ENCODE peak calls at places on chromosomes 3 and 15, in six cellular contexts. D, A, F, T, U and O are unnamed samples.

GRCh38 chr3:44045476-44046275 is 196.0 kb upstream of the TOPAZ1 start:
- DNase-seq in D (no peak), A (peak), F (no peak), T (peak), U (no peak), O (no peak)

GRCh38 chr3:13896473-13897154 is 16.7 kb upstream of the WNT7A start:
- DNase-seq in D (peak), A (peak), F (no peak), T (peak), U (peak), O (peak)

GRCh38 chr15:83709246-83709645 is 55.3 kb downstream of the ADAMTSL3 start:
- DNase-seq in D (no peak), A (no peak), F (no peak), T (peak), U (no peak), O (no peak)

GRCh38 chr3:143203848-143204247 is 84.3 kb downstream of the CHST2 start:
- DNase-seq in D (no peak), A (no peak), F (no peak), T (peak), U (no peak), O (no peak)

GRCh38 chr3:129326138-129326537 is 47.5 kb downstream of the HMCES start:
- DNase-seq in D (no peak), A (no peak), F (no peak), T (no peak), U (no peak), O (no peak)

GRCh38 chr15:41241251-41241964 is 10.3 kb downstream of the CHP1 start:
- DNase-seq in D (no peak), A (peak), F (no peak), T (peak), U (no peak), O (no peak)

GRCh38 chr3:131738095-131738494 is 235.3 kb upstream of the MRPL3 start:
- DNase-seq in D (no peak), A (no peak), F (no peak), T (no peak), U (no peak), O (no peak)

GRCh38 chr15:65730560-65731172 is 61.4 kb downstream of the DENND4A start:
- DNase-seq in D (no peak), A (no peak), F (no peak), T (no peak), U (no peak), O (no peak)

GRCh38 chr3:156681003-156681402 is 6.6 kb downstream of the TIPARP start:
- DNase-seq in D (no peak), A (peak), F (no peak), T (peak), U (no peak), O (peak)

GRCh38 chr15:69190091-69190490 is 29.7 kb downstream of the GLCE start:
- DNase-seq in D (no peak), A (no peak), F (no peak), T (no peak), U (no peak), O (no peak)